ENCODE peak calls at places on chromosomes 5 and 9, in four cellular contexts. One of them, this sample, is unnamed.

GRCh38 chr5:37565067-37565670 is 186.1 kb downstream of the WDR70 start:
- DNase-seq in astrocyte: peak; percentile 63
- DNase-seq in stomach: no peak
- DNase-seq in progenitor cell of endocrine pancreas: no peak
- DNase-seq in this sample: no peak

GRCh38 chr5:117133198-117133597 is 558.6 kb upstream of the SEMA6A start:
- DNase-seq in astrocyte: no peak
- DNase-seq in stomach: no peak
- DNase-seq in progenitor cell of endocrine pancreas: no peak
- DNase-seq in this sample: no peak

GRCh38 chr9:4243113-4243512 is 56.8 kb downstream of the GLIS3 start:
- DNase-seq in astrocyte: no peak
- DNase-seq in progenitor cell of endocrine pancreas: no peak
- DNase-seq in stomach: no peak
- DNase-seq in this sample: no peak

GRCh38 chr5:40984884-40985283 is 75.6 kb downstream of the C7 start:
- DNase-seq in progenitor cell of endocrine pancreas: no peak
- DNase-seq in astrocyte: peak; percentile 83
- DNase-seq in stomach: no peak
- DNase-seq in this sample: no peak

GRCh38 chr5:97400537-97400936 is 217.5 kb upstream of the RIOK2 start:
- DNase-seq in astrocyte: no peak
- DNase-seq in stomach: no peak
- DNase-seq in progenitor cell of endocrine pancreas: no peak
- DNase-seq in this sample: no peak

GRCh38 chr9:130418776-130419175 is 26.0 kb upstream of the ASS1 start:
- DNase-seq in stomach: no peak
- DNase-seq in astrocyte: no peak
- DNase-seq in progenitor cell of endocrine pancreas: no peak
- DNase-seq in this sample: no peak

GRCh38 chr5:74767579-74767913 is 497 bp downstream of the NSA2 start:
- DNase-seq in progenitor cell of endocrine pancreas: no peak
- DNase-seq in stomach: no peak
- DNase-seq in astrocyte: peak; percentile 50
- DNase-seq in this sample: no peak

GRCh38 chr9:79446540-79447307 is 125.0 kb upstream of the TLE4 start:
- DNase-seq in astrocyte: no peak
- DNase-seq in progenitor cell of endocrine pancreas: no peak
- DNase-seq in stomach: no peak
- DNase-seq in this sample: no peak

GRCh38 chr5:21391506-21391905 is 1403.5 kb upstream of the CDH18 start:
- DNase-seq in stomach: no peak
- DNase-seq in progenitor cell of endocrine pancreas: no peak
- DNase-seq in astrocyte: no peak
- DNase-seq in this sample: no peak

DNA sequence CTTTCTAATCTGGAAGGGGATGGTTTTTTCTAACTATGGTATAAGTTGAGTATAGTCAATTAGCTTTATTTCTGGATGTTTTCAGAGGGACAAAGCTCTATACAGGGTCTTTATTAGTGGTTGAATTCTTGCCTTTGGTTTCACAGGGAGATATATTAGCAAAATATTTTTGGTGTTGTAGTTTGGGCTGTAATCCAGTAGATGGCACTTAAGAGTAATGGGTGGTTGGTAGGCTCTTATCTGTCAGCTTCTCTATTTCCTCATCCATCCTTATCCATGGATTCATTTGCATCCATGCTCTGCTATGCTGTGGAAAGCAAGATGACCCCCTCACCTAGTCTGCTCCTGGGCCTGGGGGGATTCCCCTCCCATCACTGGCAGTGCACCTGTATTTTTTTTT is 363.6 kb upstream of the CYLC2 start:
- DNase-seq in astrocyte: no peak
- DNase-seq in progenitor cell of endocrine pancreas: no peak
- DNase-seq in stomach: no peak
- DNase-seq in this sample: no peak
- TF ChIP-seq CTCF in astrocyte: peak; percentile 37
- TF ChIP-seq CTCF in progenitor cell of endocrine pancreas: peak; percentile 25
- TF ChIP-seq CTCF in stomach: no peak
- TF ChIP-seq CTCF in this sample: peak; percentile 50

GRCh38 chr5:149504649-149505048 is 46.6 kb downstream of the CSNK1A1 start:
- DNase-seq in astrocyte: no peak
- DNase-seq in progenitor cell of endocrine pancreas: no peak
- DNase-seq in stomach: no peak
- DNase-seq in this sample: no peak
- TF ChIP-seq CTCF in astrocyte: no peak
- TF ChIP-seq CTCF in progenitor cell of endocrine pancreas: no peak
- TF ChIP-seq CTCF in stomach: no peak
- TF ChIP-seq CTCF in this sample: no peak

GRCh38 chr5:139634541-139634940 is 13.6 kb upstream of the CXXC5 start:
- DNase-seq in stomach: no peak
- DNase-seq in astrocyte: no peak
- DNase-seq in progenitor cell of endocrine pancreas: no peak
- DNase-seq in this sample: no peak

GRCh38 chr5:139635191-139635590 is 13.0 kb upstream of the CXXC5 start:
- DNase-seq in stomach: no peak
- DNase-seq in astrocyte: no peak
- DNase-seq in progenitor cell of endocrine pancreas: no peak
- DNase-seq in this sample: no peak

GRCh38 chr5:139634028-139634325 is 14.2 kb upstream of the CXXC5 start:
- DNase-seq in stomach: peak; percentile 13
- DNase-seq in progenitor cell of endocrine pancreas: no peak
- DNase-seq in astrocyte: no peak
- DNase-seq in this sample: no peak

GRCh38 chr5:139631520-139632165 is 16.5 kb upstream of the CXXC5 start:
- DNase-seq in stomach: peak; percentile 14
- DNase-seq in progenitor cell of endocrine pancreas: no peak
- DNase-seq in astrocyte: no peak
- DNase-seq in this sample: no peak

DNA sequence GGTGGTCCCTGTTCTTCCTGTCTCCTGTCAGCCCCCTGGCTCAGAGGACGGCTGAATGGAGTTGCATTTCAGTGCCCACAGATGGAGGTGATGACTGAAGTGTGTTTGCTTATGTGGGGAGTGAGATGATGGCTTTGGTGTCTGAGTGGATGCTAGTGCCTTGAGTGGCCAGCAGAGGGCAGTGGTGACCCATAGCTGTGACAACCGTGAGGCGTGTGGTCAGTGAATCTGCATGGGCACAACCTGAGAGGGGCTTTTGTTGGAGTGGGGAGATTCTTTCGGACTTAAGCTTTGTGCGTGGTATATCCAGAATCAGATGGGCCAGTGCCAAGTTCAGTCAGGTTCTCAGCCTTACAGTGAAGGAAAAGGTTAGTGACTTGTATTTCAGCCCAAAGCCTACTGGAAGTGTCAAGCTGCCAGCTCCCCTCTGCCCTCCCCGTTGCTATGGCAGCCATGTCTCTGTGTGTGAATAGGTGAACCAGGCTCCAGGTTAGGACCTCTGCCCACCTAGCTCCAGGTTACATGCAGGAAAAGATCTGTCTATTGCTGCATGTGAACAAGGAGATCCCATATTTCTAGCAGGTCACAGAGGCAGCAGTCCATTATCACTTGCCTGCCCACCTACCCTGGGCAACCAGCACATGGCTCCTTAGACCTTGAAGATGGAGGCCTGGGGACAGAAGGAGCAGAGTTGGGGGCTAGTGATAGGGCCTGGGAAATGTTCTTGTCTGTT is 14.7 kb upstream of the CXXC5 start:
- DNase-seq in progenitor cell of endocrine pancreas: no peak
- DNase-seq in stomach: peak; percentile 71
- DNase-seq in astrocyte: no peak
- DNase-seq in this sample: peak; percentile 81
- TF ChIP-seq CTCF in progenitor cell of endocrine pancreas: peak; percentile 96
- TF ChIP-seq CTCF in stomach: peak; percentile 97
- TF ChIP-seq CTCF in astrocyte: peak; percentile 98
- TF ChIP-seq CTCF in this sample: peak; percentile 95

GRCh38 chr9:88378317-88378716 is 9.9 kb upstream of the SPIN1 start:
- DNase-seq in stomach: no peak
- DNase-seq in progenitor cell of endocrine pancreas: no peak
- DNase-seq in astrocyte: no peak
- DNase-seq in this sample: no peak
- TF ChIP-seq CTCF in stomach: no peak
- TF ChIP-seq CTCF in progenitor cell of endocrine pancreas: peak; percentile 20
- TF ChIP-seq CTCF in astrocyte: no peak
- TF ChIP-seq CTCF in this sample: peak; percentile 39

This sample was measured in glutamatergic neuron.